ENCODE peak calls at places on chromosomes 3 and 15, in five cellular contexts. K is NCI-H1417, V is DND-41, X is G401, C is HEK293T. Y is an unnamed sample.

GRCh38 chr15:99703603-99704443 is 29.4 kb downstream of the LYSMD4 start:
- DNase-seq in C (peak; percentile 69), V (no peak), X (peak; percentile 51), K (no peak), Y (peak; percentile 50)

GRCh38 chr15:28098766-28099554 is at the start of gene OCA2:
- DNase-seq in V (no peak), X (peak; percentile 8), C (peak; percentile 79), K (no peak), Y (peak; percentile 37)

GRCh38 chr3:78186404-78186803 is 1146.5 kb downstream of the ROBO2 start:
- DNase-seq in V (no peak), K (no peak), X (no peak), C (no peak), Y (no peak)

GRCh38 chr3:195150194-195151118 is 120.5 kb downstream of the XXYLT1 start:
- DNase-seq in C (no peak), V (no peak), X (no peak), K (peak; percentile 81), Y (no peak)

GRCh38 chr3:37290551-37290950 is 116.2 kb upstream of the LRRFIP2 start:
- DNase-seq in V (no peak), C (no peak), X (no peak), K (no peak), Y (no peak)

GRCh38 chr3:168213920-168214319 is 118.2 kb upstream of the GOLIM4 start:
- DNase-seq in K (no peak), X (no peak), C (no peak), V (no peak), Y (no peak)

GRCh38 chr15:77659350-77660321 is 26.9 kb upstream of the LINGO1 start:
- DNase-seq in K (peak; percentile 23), C (peak; percentile 90), V (peak; percentile 70), X (peak; percentile 32), Y (peak; percentile 54)

GRCh38 chr15:73264881-73265280 is 103.9 kb downstream of the HCN4 start:
- DNase-seq in C (no peak), K (no peak), V (no peak), X (no peak), Y (no peak)

GRCh38 chr15:79994651-79995050 is 23.7 kb upstream of the BCL2A1 start:
- DNase-seq in V (no peak), X (no peak), K (no peak), C (no peak), Y (no peak)

GRCh38 chr15:29457729-29458128 is 188.1 kb upstream of the NSMCE3 start:
- DNase-seq in K (no peak), V (no peak), X (no peak), C (no peak), Y (no peak)

GRCh38 chr3:170200992-170201391 is 19.5 kb upstream of the PHC3 start:
- DNase-seq in K (no peak), C (no peak), X (no peak), V (no peak), Y (no peak)

GRCh38 chr3:116247510-116248077 is 197.7 kb downstream of the LSAMP start:
- DNase-seq in C (no peak), K (no peak), V (no peak), X (no peak), Y (no peak)

GRCh38 chr3:134317106-134317947 is 56.9 kb downstream of the AMOTL2 start:
- DNase-seq in C (no peak), K (no peak), X (no peak), V (no peak), Y (no peak)

GRCh38 chr3:155425351-155425750 is 131.9 kb upstream of the STRIT1 start:
- DNase-seq in V (no peak), K (no peak), C (no peak), X (no peak), Y (no peak)

GRCh38 chr3:45464336-45464809 is 76.0 kb downstream of the LARS2 start:
- DNase-seq in V (peak; percentile 35), C (no peak), X (no peak), K (no peak), Y (no peak)

GRCh38 chr15:48046813-48047483 is 73.8 kb upstream of the SLC24A5 start:
- DNase-seq in K (peak; percentile 10), X (no peak), C (no peak), V (no peak), Y (no peak)

GRCh38 chr15:66229790-66230460 is 23.6 kb downstream of the MEGF11 start:
- DNase-seq in V (no peak), K (no peak), X (peak; percentile 65), C (no peak), Y (peak; percentile 50)

GRCh38 chr3:156132313-156132712 is 11.9 kb downstream of the KCNAB1 start:
- DNase-seq in C (no peak), V (no peak), K (no peak), X (peak; percentile 55), Y (peak; percentile 51)

GRCh38 chr3:81829946-81830345 is 68.5 kb upstream of the GBE1 start:
- DNase-seq in C (no peak), K (no peak), X (no peak), V (no peak), Y (no peak)

GRCh38 chr15:68234060-68234459 is 4.5 kb upstream of the CLN6 start:
- DNase-seq in V (no peak), X (no peak), K (no peak), C (no peak), Y (no peak)

GRCh38 chr3:62131620-62132019 is 241.7 kb downstream of the FEZF2 start:
- DNase-seq in V (no peak), X (peak; percentile 15), K (no peak), C (no peak), Y (no peak)

GRCh38 chr3:8981700-8982099 is 18.4 kb upstream of the RAD18 start:
- DNase-seq in X (no peak), V (no peak), C (no peak), K (no peak), Y (no peak)

GRCh38 chr3:55330355-55330754 is 156.8 kb downstream of the WNT5A start:
- DNase-seq in V (no peak), K (no peak), C (no peak), X (no peak), Y (no peak)

GRCh38 chr3:149658444-149659172 is 783 bp upstream of the WWTR1 start:
- DNase-seq in K (peak; percentile 49), V (no peak), X (peak; percentile 53), C (peak; percentile 70), Y (peak; percentile 62)

GRCh38 chr3:131795382-131796085 is 239.3 kb downstream of the CPNE4 start:
- DNase-seq in C (no peak), X (no peak), K (peak; percentile 89), V (no peak), Y (no peak)

GRCh38 chr3:156251424-156251823 is 131.0 kb downstream of the KCNAB1 start:
- DNase-seq in V (no peak), X (peak; percentile 29), C (no peak), K (no peak), Y (peak; percentile 63)

GRCh38 chr3:139764936-139765335 is 87.2 kb upstream of the NMNAT3 start:
- DNase-seq in X (no peak), K (no peak), C (no peak), V (no peak), Y (no peak)

GRCh38 chr3:47008851-47009224 is 29.4 kb downstream of the NBEAL2 start:
- DNase-seq in C (no peak), X (no peak), K (no peak), V (no peak), Y (no peak)

GRCh38 chr3:72597756-72598195 is 250.5 kb downstream of the SHQ1 start:
- DNase-seq in C (peak; percentile 22), V (no peak), X (no peak), K (peak; percentile 41), Y (no peak)

GRCh38 chr3:115500795-115501194 is 122.5 kb upstream of the GAP43 start:
- DNase-seq in X (no peak), C (no peak), K (no peak), V (no peak), Y (no peak)

GRCh38 chr15:58957101-58957973 is 23.9 kb upstream of the SLTM start:
- DNase-seq in C (peak; percentile 53), K (peak; percentile 35), X (peak; percentile 49), V (peak; percentile 63), Y (peak; percentile 61)

GRCh38 chr3:185460719-185461350 is 38.0 kb downstream of the TMEM41A start:
- DNase-seq in X (no peak), C (peak; percentile 8), V (no peak), K (no peak), Y (no peak)

GRCh38 chr15:49865925-49866757 is 245.3 kb downstream of the DTWD1 start:
- DNase-seq in K (no peak), X (no peak), V (no peak), C (no peak), Y (no peak)

GRCh38 chr15:88858934-88859333 is 36.4 kb downstream of the HAPLN3 start:
- DNase-seq in X (no peak), V (no peak), C (no peak), K (no peak), Y (no peak)

GRCh38 chr3:113212155-113212844 is 943 bp downstream of the BOC start:
- DNase-seq in V (no peak), X (no peak), K (peak; percentile 3), C (no peak), Y (no peak)

GRCh38 chr3:19250959-19251610 is 102.8 kb downstream of the KCNH8 start:
- DNase-seq in X (no peak), C (no peak), K (no peak), V (no peak), Y (no peak)

GRCh38 chr3:33440328-33440577 is at the start of gene UBP1:
- DNase-seq in X (no peak), C (no peak), K (no peak), V (no peak), Y (no peak)

GRCh38 chr15:89395996-89396395 is 61.4 kb upstream of the POLG start:
- DNase-seq in C (no peak), X (no peak), K (no peak), V (no peak), Y (no peak)

GRCh38 chr15:81011593-81011992 is 10.9 kb downstream of the TLNRD1 start:
- DNase-seq in V (no peak), C (no peak), X (no peak), K (no peak), Y (no peak)

Y was measured in cerebellar cortex.